ENCODE peak calls at places on chromosome 4, in seven cellular contexts. T is activated CD8-positive, alpha-beta T cell treated with anti-CD3 and anti-CD28 coated beads, Interleukin-2, amount 10 ng/mL, durations not matched to agents 7 days and 5 days; W is ureter; Y is iris pigment epithelial cell; D is AG09319; X is MG63; U is LoVo. F is an unnamed sample.

GRCh38 chr4:184196730-184197355 is 20.8 kb downstream of the ENPP6 start:
- DNase-seq in T (no peak), W (no peak), Y (peak), D (no peak), X (no peak), U (no peak), F (peak)

GRCh38 chr4:23972202-23972601 is 82.4 kb upstream of the PPARGC1A start:
- DNase-seq in T (no peak), W (no peak), Y (no peak), D (no peak), X (no peak), U (no peak), F (no peak)

GRCh38 chr4:74311696-74312313 is 3.5 kb downstream of the EPGN start:
- DNase-seq in T (peak), W (no peak), Y (peak), D (peak), X (no peak), U (peak), F (peak)

GRCh38 chr4:848803-849477 is 23.0 kb upstream of the CPLX1 start:
- DNase-seq in T (no peak), W (no peak), Y (no peak), D (no peak), X (no peak), U (no peak), F (no peak)

GRCh38 chr4:68738036-68738435 is 67.6 kb upstream of the UGT2B15 start:
- DNase-seq in T (no peak), W (no peak), Y (no peak), D (no peak), X (no peak), U (no peak), F (no peak)

GRCh38 chr4:16472537-16472936 is 246.3 kb upstream of the TAPT1 start:
- DNase-seq in T (no peak), W (no peak), Y (no peak), D (no peak), X (no peak), U (no peak), F (no peak)

GRCh38 chr4:123350191-123350544 is 46.4 kb upstream of the SPRY1 start:
- DNase-seq in T (peak), W (peak), Y (peak), D (no peak), X (no peak), U (peak), F (peak)

GRCh38 chr4:176769519-176769918 is 23.2 kb downstream of the VEGFC start:
- DNase-seq in T (no peak), W (no peak), Y (peak), D (peak), X (peak), U (no peak), F (no peak)

GRCh38 chr4:82484987-82485783 is 54.8 kb downstream of the ENOPH1 start:
- DNase-seq in T (no peak), W (no peak), Y (no peak), D (no peak), X (no peak), U (no peak), F (no peak)

F was measured in NCI-H526.